ENCODE peak calls at places on chromosomes 7 and 10, in seven cellular contexts. J is breast epithelium; L is mammary epithelial cell; U is osteoblast; D is CD8-positive, alpha-beta T cell; K is heart left ventricle; B is GM06990. R is an unnamed sample.

GRCh38 chr10:18179901-18180300 is 39.7 kb downstream of the CACNB2 start:
- DNase-seq in J (no peak), L (no peak), U (peak; percentile 38), D (no peak), K (peak; percentile 40), B (no peak), R (no peak)

GRCh38 chr10:15624405-15625191 is 95.1 kb downstream of the ITGA8 start:
- DNase-seq in J (no peak), L (no peak), U (peak; percentile 35), D (no peak), K (no peak), B (no peak), R (no peak)

GRCh38 chr7:35726654-35727053 is 31.7 kb upstream of the HERPUD2 start:
- DNase-seq in J (no peak), L (no peak), U (no peak), D (no peak), K (no peak), B (peak; percentile 67), R (no peak)

GRCh38 chr10:93991596-93992284 is 2.0 kb upstream of the PLCE1 start:
- DNase-seq in J (peak; percentile 67), L (peak; percentile 53), U (peak; percentile 97), D (no peak), K (peak; percentile 50), B (no peak), R (peak; percentile 40)

GRCh38 chr10:21912583-21912982 is 90.9 kb downstream of the DNAJC1 start:
- DNase-seq in J (no peak), L (no peak), U (peak; percentile 38), D (no peak), K (no peak), B (no peak), R (no peak)

GRCh38 chr7:100401811-100402210 is 26.7 kb downstream of the ZCWPW1 start:
- DNase-seq in J (no peak), L (no peak), U (no peak), D (no peak), K (no peak), B (no peak), R (no peak)

GRCh38 chr7:47751068-47751467 is 169.2 kb upstream of the TNS3 start:
- DNase-seq in J (peak; percentile 13), L (no peak), U (no peak), D (no peak), K (no peak), B (no peak), R (no peak)

GRCh38 chr10:19862811-19863515 is 46.7 kb downstream of the PLXDC2 start:
- DNase-seq in J (no peak), L (no peak), U (no peak), D (no peak), K (no peak), B (no peak), R (no peak)

GRCh38 chr10:29846881-29847280 is 212.1 kb upstream of the SVIL start:
- DNase-seq in J (no peak), L (no peak), U (no peak), D (no peak), K (no peak), B (no peak), R (no peak)

GRCh38 chr7:127751062-127751722 is 99.2 kb downstream of the SND1 start:
- DNase-seq in J (no peak), L (peak; percentile 46), U (peak; percentile 79), D (no peak), K (no peak), B (no peak), R (no peak)

GRCh38 chr10:60377955-60378354 is 11.7 kb downstream of the ANK3 start:
- DNase-seq in J (no peak), L (peak; percentile 42), U (peak; percentile 53), D (no peak), K (no peak), B (no peak), R (no peak)

GRCh38 chr10:58438340-58438739 is 53.1 kb downstream of the TFAM start:
- DNase-seq in J (no peak), L (peak; percentile 67), U (no peak), D (no peak), K (no peak), B (no peak), R (no peak)

GRCh38 chr7:90982228-90982627 is 282.0 kb upstream of the FZD1 start:
- DNase-seq in J (no peak), L (no peak), U (no peak), D (no peak), K (no peak), B (no peak), R (no peak)

GRCh38 chr7:76048668-76048988 is 722 bp downstream of the MDH2 start:
- DNase-seq in J (no peak), L (no peak), U (no peak), D (peak; percentile 5), K (no peak), B (no peak), R (peak; percentile 78)

GRCh38 chr10:50988792-50989191 is 85.5 kb upstream of the PRKG1 start:
- DNase-seq in J (no peak), L (no peak), U (peak; percentile 59), D (no peak), K (no peak), B (no peak), R (no peak)

GRCh38 chr7:131244259-131244852 is 83.3 kb upstream of the MKLN1 start:
- DNase-seq in J (no peak), L (peak; percentile 76), U (peak; percentile 92), D (no peak), K (no peak), B (no peak), R (peak; percentile 44)

DNA sequence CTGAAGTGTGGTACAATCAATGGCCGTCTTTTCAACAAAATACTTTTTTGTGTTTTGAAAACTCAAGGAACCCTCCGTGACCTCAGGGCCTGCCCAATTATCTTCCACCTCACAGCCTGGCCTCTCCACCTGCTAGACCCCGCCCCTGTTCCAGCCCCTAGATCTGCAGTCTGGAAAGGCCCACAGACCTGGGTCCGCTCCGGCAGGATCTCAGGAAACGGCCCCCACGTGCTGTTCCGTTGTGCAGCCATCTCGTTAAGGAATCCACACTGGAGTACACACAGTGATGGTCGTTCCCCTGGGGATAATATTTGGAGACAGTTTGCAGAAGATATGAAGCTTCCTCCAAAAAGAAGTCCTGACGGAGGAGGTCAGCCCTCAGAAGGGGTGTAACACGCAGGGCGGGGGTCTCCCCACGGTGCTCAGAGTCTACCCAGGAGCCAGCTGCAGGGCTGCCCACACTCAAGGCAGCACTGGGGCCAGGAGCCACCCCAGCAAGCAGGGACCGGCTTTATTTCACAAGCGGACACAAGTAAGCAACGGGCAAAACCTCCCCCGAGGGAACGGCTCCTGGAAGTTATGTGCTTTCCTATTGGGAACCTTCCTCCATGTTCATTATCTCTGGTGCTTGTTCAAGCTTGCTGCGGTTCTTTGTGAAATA is 73.4 kb downstream of the TCERG1L start:
- DNase-seq in J (no peak), L (no peak), U (peak; percentile 79), D (no peak), K (no peak), B (no peak), R (no peak)
- H3K27me3 ChIP-seq in J (no peaks in the 10 kb centered on the region), L (no peaks in the 10 kb centered on the region), U (no peaks in the 10 kb centered on the region), D (no peaks in the 10 kb centered on the region), K (peaks cover 21% of the 10 kb centered on the region), B (no peaks in the 10 kb centered on the region), R (no peaks in the 10 kb centered on the region)

DNA sequence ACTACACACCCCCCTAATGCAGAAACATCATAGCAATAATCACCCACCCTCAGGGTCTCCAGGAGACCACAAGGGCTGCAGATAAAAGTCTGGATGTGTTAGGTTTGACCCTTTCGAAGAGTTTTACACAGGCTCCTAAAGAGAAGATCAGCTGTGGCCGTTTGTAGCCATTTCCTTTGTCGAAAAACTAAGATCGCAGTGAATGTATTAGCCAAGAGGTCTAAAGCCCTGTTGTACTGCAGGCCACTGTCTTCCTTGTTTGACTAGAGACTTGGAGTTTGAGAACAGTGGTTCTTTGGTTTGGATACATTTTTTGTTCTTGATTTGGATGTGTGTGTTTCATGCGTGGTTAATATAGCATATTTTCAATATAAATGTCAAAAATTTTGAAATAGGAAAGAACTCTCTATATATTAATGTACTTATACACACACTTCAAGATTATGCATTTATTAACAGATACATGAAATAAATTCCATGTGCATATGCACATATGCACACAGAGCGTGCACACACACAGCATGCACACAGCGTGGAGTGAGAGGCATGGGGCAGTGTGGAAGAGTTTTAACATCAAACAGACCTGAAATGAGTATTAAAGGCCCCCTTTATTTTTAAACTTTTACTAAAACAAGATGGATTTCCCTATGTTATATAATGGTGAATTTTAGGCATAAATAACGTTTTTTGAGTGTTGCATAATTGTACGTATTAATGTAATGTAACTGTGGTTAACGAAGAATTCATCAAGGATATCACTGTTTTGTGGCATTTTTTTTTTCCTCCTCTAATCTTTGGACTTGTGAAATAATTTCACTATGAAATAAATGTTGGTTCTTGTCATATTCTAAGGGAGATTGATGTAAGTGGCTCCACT is 2.2 kb downstream of the IKZF1 start:
- DNase-seq in J (no peak), L (no peak), U (no peak), D (no peak), K (no peak), B (no peak), R (no peak)
- H3K27me3 ChIP-seq in J (no peaks in the 10 kb centered on the region), L (peaks cover 39% of the 10 kb centered on the region), U (peaks cover 33% of the 10 kb centered on the region), D (no peaks in the 10 kb centered on the region), K (peaks cover 36% of the 10 kb centered on the region), B (no peaks in the 10 kb centered on the region), R (peaks cover 47% of the 10 kb centered on the region)

GRCh38 chr10:35700490-35700887 is 58.4 kb upstream of the FZD8 start:
- DNase-seq in J (no peak), L (no peak), U (no peak), D (no peak), K (no peak), B (no peak), R (no peak)
- H3K27me3 ChIP-seq in J (no peaks in the 10 kb centered on the region), L (peaks cover 2% of the 10 kb centered on the region), U (peaks cover 8% of the 10 kb centered on the region), D (no peaks in the 10 kb centered on the region), K (no peaks in the 10 kb centered on the region), B (no peaks in the 10 kb centered on the region), R (peaks cover 2% of the 10 kb centered on the region)

DNA sequence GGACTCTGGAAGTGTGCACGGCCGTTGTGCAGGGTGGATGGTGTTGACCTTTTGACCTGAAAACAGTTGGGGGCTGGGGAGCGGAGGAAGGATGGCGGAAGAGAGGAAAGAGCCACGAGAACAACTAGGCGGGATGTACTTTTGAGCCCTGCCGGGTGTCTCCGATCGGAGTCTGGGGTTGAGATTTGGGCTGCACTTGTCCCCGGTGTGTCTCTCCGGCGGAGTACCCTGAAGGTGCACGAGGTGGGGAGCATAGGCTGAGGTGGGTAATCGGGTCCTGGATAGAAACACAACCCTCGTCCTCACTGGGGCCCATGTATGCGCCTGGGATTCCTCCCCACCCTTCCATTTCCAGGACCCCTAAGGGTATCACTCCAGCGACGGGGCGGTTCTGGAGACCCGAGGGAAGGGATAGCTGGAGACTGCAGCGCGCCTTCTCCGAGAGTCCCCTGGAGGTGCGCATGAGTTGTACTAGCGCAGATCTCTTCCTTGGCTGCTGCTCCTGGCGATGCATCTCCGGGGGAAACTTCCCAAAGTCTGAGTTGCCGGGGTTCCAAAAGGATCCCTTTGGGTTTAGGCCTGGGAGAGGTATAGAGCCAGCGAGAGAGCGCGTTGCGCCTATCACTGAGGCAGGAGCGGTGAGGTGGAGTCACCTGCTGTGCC is 4.6 kb upstream of the HMX2 start:
- DNase-seq in J (no peak), L (no peak), U (peak; percentile 79), D (no peak), K (no peak), B (no peak), R (peak; percentile 75)
- H3K27me3 ChIP-seq in J (peaks cover 24% of the 10 kb centered on the region), L (peaks cover 89% of the 10 kb centered on the region), U (peaks cover 99% of the 10 kb centered on the region), D (peaks cover 75% of the 10 kb centered on the region), K (peaks cover 99% of the 10 kb centered on the region), B (no peaks in the 10 kb centered on the region), R (peaks cover 100% of the 10 kb centered on the region)

R was measured in H7.